ENCODE peak calls at places on chromosomes 11 and 22, in nine cellular contexts. D is AG09309; N is stomach; H is psoas muscle; M is choroid plexus epithelial cell; A is fibroblast of the aortic adventitia; X is CD8-positive, alpha-beta T cell; Y is AG04449; W is endothelial cell of umbilical vein. O is an unnamed sample.

GRCh38 chr11:47889714-47890441 is 41.7 kb upstream of the NUP160 start:
- DNase-seq in D (no peak), N (no peak), H (no peak), M (no peak), A (no peak), X (no peak), Y (no peak), W (peak), O (no peak)

GRCh38 chr22:47043835-47044721 is 281.6 kb downstream of the TBC1D22A start:
- DNase-seq in D (no peak), N (peak), H (peak), M (peak), A (no peak), X (no peak), Y (no peak), W (peak), O (peak)

GRCh38 chr22:33656808-33657628 is 263.3 kb downstream of the LARGE1 start:
- DNase-seq in D (no peak), N (no peak), H (no peak), M (no peak), A (peak), X (no peak), Y (no peak), W (no peak), O (no peak)

GRCh38 chr11:67680701-67681472 is 6.5 kb upstream of the ALDH3B2 start:
- DNase-seq in D (no peak), N (no peak), H (no peak), M (no peak), A (no peak), X (no peak), Y (no peak), W (no peak), O (no peak)

GRCh38 chr22:41021039-41021654 is 70.0 kb downstream of the RBX1 start:
- DNase-seq in D (no peak), N (no peak), H (peak), M (no peak), A (no peak), X (no peak), Y (no peak), W (no peak), O (peak)

GRCh38 chr11:33110083-33110482 is 51.2 kb downstream of the CSTF3 start:
- DNase-seq in D (no peak), N (no peak), H (no peak), M (no peak), A (no peak), X (no peak), Y (no peak), W (no peak), O (no peak)

GRCh38 chr11:122032317-122032716 is 83.7 kb downstream of the BLID start:
- DNase-seq in D (peak), N (no peak), H (no peak), M (no peak), A (peak), X (no peak), Y (peak), W (no peak), O (peak)

GRCh38 chr11:12120031-12121008 is 9.9 kb downstream of the MICAL2 start:
- DNase-seq in D (no peak), N (no peak), H (no peak), M (no peak), A (no peak), X (no peak), Y (no peak), W (no peak), O (no peak)

GRCh38 chr11:47400813-47401279 is 7.5 kb upstream of the SLC39A13 start:
- DNase-seq in D (no peak), N (no peak), H (peak), M (peak), A (no peak), X (no peak), Y (no peak), W (no peak), O (peak)

GRCh38 chr22:23431337-23432072 is 148.6 kb downstream of the IGLL1 start:
- DNase-seq in D (no peak), N (no peak), H (peak), M (peak), A (no peak), X (no peak), Y (no peak), W (no peak), O (peak)

GRCh38 chr11:75475767-75476650 is 43.0 kb upstream of the KLHL35 start:
- DNase-seq in D (no peak), N (peak), H (peak), M (peak), A (peak), X (no peak), Y (no peak), W (no peak), O (no peak)

GRCh38 chr22:47293368-47294221 is 531.1 kb downstream of the TBC1D22A start:
- DNase-seq in D (no peak), N (no peak), H (no peak), M (no peak), A (no peak), X (no peak), Y (no peak), W (no peak), O (no peak)

GRCh38 chr11:39668640-39669039 is 1790.8 kb downstream of the LRRC4C start:
- DNase-seq in D (no peak), N (no peak), H (no peak), M (no peak), A (no peak), X (no peak), Y (no peak), W (no peak), O (no peak)

GRCh38 chr22:35805466-35805865 is 87.8 kb downstream of the APOL5 start:
- DNase-seq in D (no peak), N (no peak), H (no peak), M (peak), A (no peak), X (no peak), Y (no peak), W (no peak), O (no peak)

GRCh38 chr22:35604671-35605457 is 12.3 kb downstream of the MB start:
- DNase-seq in D (no peak), N (no peak), H (no peak), M (peak), A (no peak), X (no peak), Y (no peak), W (no peak), O (no peak)

GRCh38 chr22:46881373-46882118 is 119.1 kb downstream of the TBC1D22A start:
- DNase-seq in D (no peak), N (no peak), H (no peak), M (no peak), A (peak), X (no peak), Y (no peak), W (no peak), O (peak)

GRCh38 chr11:2271077-2271326 is 614 bp upstream of the ASCL2 start:
- DNase-seq in D (no peak), N (peak), H (peak), M (no peak), A (no peak), X (no peak), Y (no peak), W (no peak), O (no peak)

DNA sequence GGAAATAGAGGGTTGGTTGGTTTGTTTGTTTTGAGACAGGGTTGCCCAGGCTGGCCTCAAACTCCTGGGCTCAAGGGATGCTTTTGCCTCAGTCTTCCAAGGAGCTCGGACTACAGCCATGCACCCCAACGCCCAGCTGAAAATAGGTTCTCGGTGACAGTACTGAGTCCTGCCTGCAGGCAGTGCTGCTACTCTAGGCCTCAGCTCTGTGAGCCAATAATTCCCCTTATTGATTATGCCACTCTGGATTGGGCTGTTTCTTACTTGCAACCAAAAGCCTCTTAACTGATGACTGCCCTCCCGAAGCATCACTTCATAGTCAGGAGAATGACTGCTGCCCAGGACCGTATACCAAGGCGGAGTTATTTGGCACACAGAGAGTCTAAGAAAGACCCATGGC is 1.2 kb upstream of the C11orf16 start:
- DNase-seq in D (no peak), N (no peak), H (no peak), M (no peak), A (no peak), X (no peak), Y (no peak), W (no peak), O (no peak)
- TF ChIP-seq CTCF in D (no peak), N (no peak), H (no peak), M (peak), A (peak), X (no peak), Y (no peak), W (no peak), O (no peak)

GRCh38 chr11:44566952-44567875 is 1.8 kb downstream of the CD82 start:
- DNase-seq in D (no peak), N (no peak), H (no peak), M (no peak), A (no peak), X (no peak), Y (no peak), W (no peak), O (no peak)
- TF ChIP-seq CTCF in D (peak), N (no peak), H (no peak), M (peak), A (peak), X (no peak), Y (peak), W (no peak), O (no peak)

DNA sequence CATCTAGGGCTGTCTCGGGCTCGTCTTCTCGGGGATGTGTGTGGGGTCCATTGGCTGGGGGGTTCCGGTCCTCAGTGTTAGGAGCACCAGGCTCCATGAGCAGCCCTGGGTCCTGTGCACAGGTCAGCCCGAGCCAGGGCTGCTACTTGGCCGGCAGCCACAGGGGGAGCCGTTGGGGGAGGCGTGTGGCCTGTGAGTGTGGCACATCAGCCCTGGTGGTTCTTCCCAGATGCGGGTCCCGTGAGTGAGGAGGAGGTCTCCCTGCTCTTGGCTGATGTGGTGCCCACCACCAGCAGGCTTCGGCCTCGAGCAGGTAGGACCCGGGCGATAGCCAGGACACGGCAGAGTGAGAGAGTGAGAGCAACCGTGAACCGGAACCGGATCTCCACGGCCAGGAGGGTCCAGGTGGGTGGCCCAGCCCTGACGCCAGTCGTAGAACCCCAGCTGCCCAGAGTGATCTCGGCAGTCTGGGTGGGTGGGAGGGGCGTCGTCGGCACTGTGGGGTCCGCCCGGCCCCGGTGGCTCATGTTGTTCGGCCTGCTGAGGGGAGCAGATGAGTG is 18.5 kb downstream of the IRF7 start:
- DNase-seq in D (no peak), N (no peak), H (no peak), M (no peak), A (no peak), X (no peak), Y (no peak), W (no peak), O (no peak)
- TF ChIP-seq CTCF in D (peak), N (no peak), H (no peak), M (peak), A (no peak), X (no peak), Y (peak), W (peak), O (no peak)

GRCh38 chr11:129364143-129364654 is 11.4 kb upstream of the BARX2 start:
- DNase-seq in D (peak), N (peak), H (peak), M (peak), A (peak), X (peak), Y (peak), W (peak), O (peak)
- TF ChIP-seq CTCF in D (peak), N (peak), H (peak), M (peak), A (peak), X (peak), Y (peak), W (peak), O (peak)

GRCh38 chr11:105130189-105130813 is 9.3 kb downstream of the CARD18 start:
- DNase-seq in D (no peak), N (no peak), H (no peak), M (no peak), A (no peak), X (no peak), Y (no peak), W (no peak), O (peak)
- TF ChIP-seq CTCF in D (no peak), N (no peak), H (no peak), M (no peak), A (no peak), X (no peak), Y (no peak), W (no peak), O (no peak)

DNA sequence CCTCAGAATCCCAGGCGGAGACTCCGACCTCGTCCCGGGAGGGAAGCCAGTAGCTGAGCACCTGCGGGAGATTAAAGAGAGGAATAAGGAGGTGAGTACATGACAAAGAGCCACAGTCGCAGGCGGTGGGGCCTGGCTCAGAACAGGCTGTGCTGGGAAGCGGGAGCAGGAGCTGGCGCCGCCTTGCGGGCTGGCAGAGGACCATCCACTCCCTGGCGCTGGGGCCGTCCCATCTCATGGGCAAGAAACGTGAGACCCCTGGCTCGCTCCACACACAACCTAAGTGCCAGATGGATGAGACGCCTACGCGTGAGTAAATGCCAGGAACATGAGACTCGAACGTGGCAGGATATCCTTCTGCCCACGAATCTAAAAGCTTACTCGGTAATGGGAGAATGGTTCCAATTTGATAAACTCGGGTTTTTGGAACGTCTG is 6.3 kb downstream of the CEND1 start:
- DNase-seq in D (peak), N (peak), H (peak), M (peak), A (peak), X (no peak), Y (peak), W (peak), O (peak)
- TF ChIP-seq CTCF in D (peak), N (peak), H (peak), M (peak), A (peak), X (no peak), Y (peak), W (peak), O (peak)

GRCh38 chr11:57087966-57088365 is 93.8 kb upstream of the LRRC55 start:
- DNase-seq in D (no peak), N (no peak), H (no peak), M (no peak), A (no peak), X (no peak), Y (no peak), W (no peak), O (no peak)
- TF ChIP-seq CTCF in D (no peak), N (no peak), H (no peak), M (no peak), A (no peak), X (no peak), Y (no peak), W (no peak), O (no peak)

DNA sequence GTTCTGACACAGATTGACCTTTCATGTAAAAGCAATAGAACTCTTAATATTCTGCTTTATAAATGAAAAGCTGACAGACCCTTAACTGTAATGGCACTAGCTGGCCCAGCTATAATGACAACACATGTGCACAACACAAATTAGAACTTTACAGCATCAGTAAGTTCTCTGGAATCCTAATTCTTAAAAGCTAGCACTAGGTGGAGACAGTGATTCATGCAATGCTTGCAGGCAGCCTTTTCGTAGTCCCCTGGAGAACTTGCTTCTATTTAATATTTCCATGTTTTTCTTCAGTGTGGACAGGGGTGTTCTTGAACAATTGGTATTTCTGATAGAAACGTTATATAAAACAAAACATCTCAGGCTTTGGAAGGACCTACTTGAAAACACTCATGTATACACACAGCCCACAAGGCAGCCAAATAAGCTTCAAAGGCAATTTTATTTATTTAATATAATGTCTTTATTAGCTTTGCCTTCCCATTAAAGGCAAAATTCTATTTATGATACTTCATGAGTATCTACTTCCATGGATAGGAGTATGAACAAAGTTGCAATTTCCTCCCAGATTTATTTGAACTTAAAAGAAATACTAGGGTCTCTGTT is 374.3 kb upstream of the MPPED2 start:
- DNase-seq in D (peak), N (no peak), H (no peak), M (peak), A (peak), X (no peak), Y (peak), W (peak), O (peak)
- TF ChIP-seq CTCF in D (peak), N (no peak), H (peak), M (peak), A (peak), X (no peak), Y (no peak), W (no peak), O (peak)

DNA sequence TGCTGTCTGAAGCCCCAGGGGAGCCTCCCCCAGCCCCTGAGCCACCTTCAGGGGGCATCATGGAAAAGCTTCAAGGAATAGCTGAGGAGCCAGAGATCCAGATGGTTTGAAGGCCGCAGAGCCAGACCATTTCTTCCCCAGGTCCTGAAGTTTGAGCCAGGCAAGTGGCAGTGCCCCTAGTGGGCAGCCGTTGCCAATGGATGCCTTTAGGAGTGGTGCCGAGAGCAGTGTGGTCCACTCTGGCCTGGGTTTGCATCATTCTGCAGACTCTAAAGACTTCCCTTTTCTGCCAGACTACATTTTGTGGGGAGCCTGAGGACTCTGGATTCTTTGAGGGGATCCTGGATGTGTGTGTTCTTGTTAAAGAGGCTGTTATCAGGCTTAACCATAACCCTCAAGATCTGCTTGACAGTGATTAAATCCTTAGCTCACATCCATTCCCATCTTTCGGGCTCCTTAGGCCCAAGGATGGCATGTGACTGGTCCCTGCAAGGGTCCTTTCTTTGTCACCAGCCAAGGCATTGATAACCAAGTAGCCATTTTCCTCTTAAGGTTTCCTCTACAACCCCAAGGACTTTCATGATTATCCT is 13.1 kb downstream of the HINFP start:
- DNase-seq in D (no peak), N (no peak), H (no peak), M (peak), A (no peak), X (no peak), Y (no peak), W (no peak), O (no peak)
- TF ChIP-seq CTCF in D (peak), N (peak), H (peak), M (peak), A (peak), X (peak), Y (peak), W (peak), O (peak)

GRCh38 chr11:65017927-65018326 is 4.0 kb downstream of the ARL2 start:
- DNase-seq in D (no peak), N (no peak), H (no peak), M (no peak), A (no peak), X (no peak), Y (no peak), W (no peak), O (no peak)

GRCh38 chr11:65013692-65014145 is 241 bp upstream of the ARL2 start:
- DNase-seq in D (peak), N (peak), H (peak), M (peak), A (peak), X (peak), Y (peak), W (peak), O (peak)

GRCh38 chr11:65014146-65014960 is at the start of gene ARL2:
- DNase-seq in D (no peak), N (peak), H (no peak), M (no peak), A (no peak), X (no peak), Y (no peak), W (no peak), O (no peak)

GRCh38 chr11:65019824-65020223 is 5.9 kb downstream of the ARL2 start:
- DNase-seq in D (no peak), N (no peak), H (no peak), M (no peak), A (no peak), X (no peak), Y (no peak), W (no peak), O (no peak)

DNA sequence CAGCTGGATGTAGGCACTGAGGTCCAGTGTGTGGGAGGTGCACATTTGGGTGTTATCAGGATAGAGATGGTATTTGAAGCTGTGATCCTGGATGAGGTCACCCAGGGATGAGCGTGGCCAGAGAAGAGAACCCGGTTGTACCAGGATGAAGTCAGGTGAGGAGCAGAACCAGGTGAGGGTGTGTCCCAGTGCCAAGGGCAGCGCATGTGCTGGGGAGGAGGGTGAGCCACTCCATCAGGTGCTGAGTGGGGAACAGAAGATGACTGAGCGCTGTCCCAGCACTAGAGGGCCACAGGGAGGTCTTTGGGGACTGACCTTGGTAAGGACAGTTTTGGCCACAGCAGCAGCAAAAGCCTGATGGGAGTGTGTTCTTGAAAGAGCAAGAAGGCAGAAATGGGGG is 2.7 kb downstream of the ARL2 start:
- DNase-seq in D (no peak), N (no peak), H (no peak), M (no peak), A (no peak), X (no peak), Y (no peak), W (no peak), O (no peak)
- TF ChIP-seq CTCF in D (no peak), N (no peak), H (no peak), M (no peak), A (no peak), X (no peak), Y (no peak), W (no peak), O (no peak)

O was measured in foreskin fibroblast.